ENCODE peak calls at places on chromosome 18, in six cellular contexts. U, H, A, O, P and X are unnamed samples.

GRCh38 chr18:69908838-69909237 is 38.8 kb downstream of the CD226 start:
- DNase-seq in U (no peak), H (no peak), A (no peak), O (no peak), P (no peak), X (no peak)

GRCh38 chr18:2312440-2312839 is 258.9 kb downstream of the METTL4 start:
- DNase-seq in U (no peak), H (no peak), A (no peak), O (no peak), P (no peak), X (no peak)

GRCh38 chr18:56028514-56028913 is 440.5 kb upstream of the TCF4 start:
- DNase-seq in U (no peak), H (no peak), A (peak; percentile 20), O (no peak), P (no peak), X (peak; percentile 80)

GRCh38 chr18:60693426-60693825 is 320.9 kb upstream of the MC4R start:
- DNase-seq in U (no peak), H (no peak), A (no peak), O (peak; percentile 49), P (no peak), X (no peak)

GRCh38 chr18:72652990-72653593 is 109.0 kb upstream of the CBLN2 start:
- DNase-seq in U (peak; percentile 71), H (peak; percentile 50), A (peak; percentile 10), O (no peak), P (peak; percentile 77), X (no peak)

GRCh38 chr18:60347526-60348045 is 25.0 kb downstream of the MC4R start:
- DNase-seq in U (no peak), H (no peak), A (no peak), O (no peak), P (no peak), X (no peak)

GRCh38 chr18:13285874-13286273 is 67.3 kb downstream of the LDLRAD4 start:
- DNase-seq in U (no peak), H (no peak), A (no peak), O (no peak), P (no peak), X (no peak)

GRCh38 chr18:2883137-2883671 is 36.4 kb downstream of the EMILIN2 start:
- DNase-seq in U (no peak), H (no peak), A (no peak), O (no peak), P (peak; percentile 23), X (no peak)

GRCh38 chr18:13461936-13462335 is 243.4 kb downstream of the LDLRAD4 start:
- DNase-seq in U (no peak), H (no peak), A (no peak), O (no peak), P (no peak), X (no peak)

GRCh38 chr18:51149605-51150429 is 47.7 kb downstream of the MEX3C start:
- DNase-seq in U (no peak), H (no peak), A (peak; percentile 70), O (peak; percentile 82), P (no peak), X (peak; percentile 62)

GRCh38 chr18:66682855-66683322 is 79.0 kb upstream of the CDH19 start:
- DNase-seq in U (no peak), H (peak; percentile 27), A (peak; percentile 7), O (no peak), P (no peak), X (no peak)

GRCh38 chr18:30439174-30439573 is 603.4 kb downstream of the DSC3 start:
- DNase-seq in U (no peak), H (no peak), A (no peak), O (no peak), P (no peak), X (no peak)

GRCh38 chr18:77765468-77765867 is 515.8 kb downstream of the GALR1 start:
- DNase-seq in U (no peak), H (peak; percentile 39), A (no peak), O (no peak), P (peak; percentile 71), X (no peak)

GRCh38 chr18:45136381-45137088 is 455.8 kb downstream of the SETBP1 start:
- DNase-seq in U (no peak), H (no peak), A (no peak), O (no peak), P (no peak), X (no peak)
- H4K91ac ChIP-seq in U (no peak overlapping the region), H (no peak overlapping the region), A (no peak overlapping the region), O (no peak overlapping the region), P (no peak overlapping the region), X (no peak overlapping the region)

GRCh38 chr18:22257022-22257543 is 87.7 kb downstream of the GATA6 start:
- DNase-seq in U (no peak), H (no peak), A (no peak), O (no peak), P (no peak), X (no peak)
- H2BK5ac ChIP-seq in U (no peak overlapping the region), H (no peak overlapping the region), A (no peak overlapping the region), O (no peak overlapping the region), P (no peak overlapping the region), X (no peak overlapping the region)

GRCh38 chr18:57242285-57242684 is 95.4 kb downstream of the BOD1L2 start:
- DNase-seq in U (no peak), H (no peak), A (no peak), O (no peak), P (no peak), X (no peak)

GRCh38 chr18:57241869-57242268 is 95.0 kb downstream of the BOD1L2 start:
- DNase-seq in U (no peak), H (no peak), A (no peak), O (no peak), P (no peak), X (no peak)

GRCh38 chr18:57249109-57249508 is 102.2 kb downstream of the BOD1L2 start:
- DNase-seq in U (no peak), H (peak; percentile 36), A (no peak), O (no peak), P (no peak), X (no peak)

GRCh38 chr18:57243624-57244179 is 96.8 kb downstream of the BOD1L2 start:
- DNase-seq in U (no peak), H (no peak), A (no peak), O (no peak), P (no peak), X (no peak)
- H4K91ac ChIP-seq in U (no peak overlapping the region), H (no peak overlapping the region), A (no peak overlapping the region), O (no peak overlapping the region), P (no peak overlapping the region), X (no peak overlapping the region)

DNA sequence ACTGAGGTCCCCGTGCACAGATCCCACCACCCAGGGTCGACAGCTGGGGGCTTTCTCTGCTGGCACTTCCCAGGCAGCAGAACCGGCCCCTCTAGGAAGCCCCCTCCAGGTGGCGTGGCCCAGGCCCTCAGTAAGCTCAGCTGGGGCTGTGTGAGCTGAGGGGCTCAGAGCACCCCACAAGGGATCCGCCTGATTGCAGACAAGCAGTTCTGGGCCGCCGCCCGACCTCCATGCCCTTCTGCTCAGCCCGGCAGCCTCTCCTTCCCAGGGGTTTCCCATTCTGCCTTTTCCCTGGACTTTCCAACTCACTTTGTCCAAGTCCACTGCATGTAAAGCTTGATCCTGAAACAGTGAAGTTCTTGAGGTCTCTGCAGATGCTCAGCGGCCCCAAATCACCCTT is 76.4 kb downstream of the NFATC1 start:
- DNase-seq in U (no peak), H (no peak), A (no peak), O (no peak), P (no peak), X (no peak)
- H2BK5ac ChIP-seq in U (no peak overlapping the region), H (peak overlapping the region; percentile 39), A (no peak overlapping the region), O (no peak overlapping the region), P (no peak overlapping the region), X (no peak overlapping the region)

GRCh38 chr18:48182779-48183178 is 226.4 kb downstream of the ZBTB7C start:
- DNase-seq in U (no peak), H (no peak), A (no peak), O (no peak), P (no peak), X (no peak)

GRCh38 chr18:48184118-48184517 is 225.1 kb downstream of the ZBTB7C start:
- DNase-seq in U (no peak), H (no peak), A (no peak), O (no peak), P (no peak), X (no peak)

GRCh38 chr18:48183613-48184012 is 225.6 kb downstream of the ZBTB7C start:
- DNase-seq in U (no peak), H (no peak), A (no peak), O (no peak), P (no peak), X (no peak)

GRCh38 chr18:48181132-48181823 is 227.9 kb downstream of the ZBTB7C start:
- DNase-seq in U (no peak), H (no peak), A (no peak), O (no peak), P (no peak), X (no peak)

DNA sequence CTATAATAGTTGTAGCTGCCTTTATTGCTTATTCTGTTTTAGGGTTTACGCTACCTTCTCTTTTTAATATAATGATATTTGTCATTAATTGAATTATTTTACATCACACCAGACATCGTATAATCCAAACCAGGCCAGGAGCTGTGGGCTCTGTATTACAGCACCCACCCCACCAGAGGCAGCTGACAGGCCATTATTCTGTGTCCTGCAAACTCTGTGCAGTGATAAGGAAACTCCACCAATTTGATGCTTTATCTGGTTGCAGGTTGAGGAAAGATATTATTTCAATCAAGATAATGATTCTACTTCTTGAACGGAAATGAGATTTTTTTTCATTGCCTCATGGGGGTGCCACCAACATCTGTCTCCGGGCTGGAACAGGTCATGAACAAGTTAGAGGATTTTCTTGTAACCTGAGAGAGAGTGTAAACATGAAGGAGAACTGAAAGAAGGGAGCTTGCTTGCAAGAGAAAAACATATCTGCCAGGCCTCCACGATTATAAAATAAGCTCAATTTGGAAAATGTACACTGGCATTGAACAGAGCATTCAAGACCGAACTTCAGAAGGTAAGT is 227.2 kb downstream of the ZBTB7C start:
- DNase-seq in U (no peak), H (no peak), A (no peak), O (no peak), P (no peak), X (no peak)
- H4K91ac ChIP-seq in U (no peak overlapping the region), H (no peak overlapping the region), A (no peak overlapping the region), O (no peak overlapping the region), P (no peak overlapping the region), X (no peak overlapping the region)

GRCh38 chr18:22098563-22098989 is 70.8 kb upstream of the GATA6 start:
- DNase-seq in U (no peak), H (no peak), A (peak; percentile 86), O (no peak), P (no peak), X (no peak)

GRCh38 chr18:22099925-22100324 is 69.5 kb upstream of the GATA6 start:
- DNase-seq in U (no peak), H (no peak), A (no peak), O (no peak), P (no peak), X (no peak)

GRCh38 chr18:22102948-22103663 is 66.3 kb upstream of the GATA6 start:
- DNase-seq in U (no peak), H (no peak), A (no peak), O (no peak), P (no peak), X (no peak)

GRCh38 chr18:22103664-22104031 is 65.7 kb upstream of the GATA6 start:
- DNase-seq in U (no peak), H (no peak), A (no peak), O (no peak), P (no peak), X (no peak)

GRCh38 chr18:22101731-22102130 is 67.7 kb upstream of the GATA6 start:
- DNase-seq in U (no peak), H (no peak), A (no peak), O (no peak), P (no peak), X (no peak)
- H2BK5ac ChIP-seq in U (no peak overlapping the region), H (no peak overlapping the region), A (no peak overlapping the region), O (no peak overlapping the region), P (no peak overlapping the region), X (no peak overlapping the region)